ENCODE peak calls at places on chromosomes 12 and 14, in seven cellular contexts. One of them, this sample, is unnamed.

GRCh38 chr12:52006726-52007157 is at the start of gene TAMALIN:
- DNase-seq in H9: peak; percentile 64
- DNase-seq in neural progenitor cell: peak; percentile 69
- DNase-seq in IMR-90: peak; percentile 53
- DNase-seq in endothelial cell of umbilical vein: peak; percentile 84
- DNase-seq in GM23248: peak; percentile 59
- DNase-seq in Karpas-422: no peak
- DNase-seq in this sample: no peak

GRCh38 chr12:65659681-65660080 is 164.6 kb upstream of the HMGA2 start:
- DNase-seq in H9: no peak
- DNase-seq in neural progenitor cell: no peak
- DNase-seq in IMR-90: no peak
- DNase-seq in endothelial cell of umbilical vein: peak; percentile 83
- DNase-seq in GM23248: no peak
- DNase-seq in Karpas-422: no peak
- DNase-seq in this sample: no peak

GRCh38 chr12:22684526-22685118 is 59.7 kb downstream of the ETNK1 start:
- DNase-seq in H9: no peak
- DNase-seq in neural progenitor cell: peak; percentile 45
- DNase-seq in IMR-90: peak; percentile 59
- DNase-seq in endothelial cell of umbilical vein: peak; percentile 71
- DNase-seq in GM23248: peak; percentile 67
- DNase-seq in Karpas-422: peak; percentile 80
- DNase-seq in this sample: no peak

GRCh38 chr14:68318788-68319187 is 474.1 kb downstream of the ZFP36L1 start:
- DNase-seq in H9: no peak
- DNase-seq in neural progenitor cell: no peak
- DNase-seq in IMR-90: no peak
- DNase-seq in endothelial cell of umbilical vein: no peak
- DNase-seq in GM23248: no peak
- DNase-seq in Karpas-422: no peak
- DNase-seq in this sample: no peak

GRCh38 chr12:126189856-126190255 is 1124.6 kb downstream of the AACS start:
- DNase-seq in H9: no peak
- DNase-seq in neural progenitor cell: no peak
- DNase-seq in IMR-90: no peak
- DNase-seq in endothelial cell of umbilical vein: no peak
- DNase-seq in GM23248: no peak
- DNase-seq in Karpas-422: no peak
- DNase-seq in this sample: no peak

GRCh38 chr12:72271741-72272661 is at the start of gene TRHDE:
- DNase-seq in H9: peak; percentile 78
- DNase-seq in neural progenitor cell: peak; percentile 83
- DNase-seq in IMR-90: peak; percentile 60
- DNase-seq in endothelial cell of umbilical vein: peak; percentile 7
- DNase-seq in GM23248: peak; percentile 58
- DNase-seq in Karpas-422: no peak
- DNase-seq in this sample: peak; percentile 92

GRCh38 chr12:26936559-26937442 is 980 bp downstream of the INTS13 start:
- DNase-seq in H9: no peak
- DNase-seq in neural progenitor cell: no peak
- DNase-seq in IMR-90: no peak
- DNase-seq in endothelial cell of umbilical vein: peak; percentile 34
- DNase-seq in GM23248: peak; percentile 43
- DNase-seq in Karpas-422: peak; percentile 49
- DNase-seq in this sample: no peak

GRCh38 chr12:130952106-130952505 is 1.6 kb upstream of the ADGRD1 start:
- DNase-seq in H9: no peak
- DNase-seq in neural progenitor cell: no peak
- DNase-seq in IMR-90: no peak
- DNase-seq in endothelial cell of umbilical vein: no peak
- DNase-seq in GM23248: no peak
- DNase-seq in Karpas-422: no peak
- DNase-seq in this sample: no peak

GRCh38 chr14:50834802-50835276 is 3.9 kb upstream of the NIN start:
- DNase-seq in H9: no peak
- DNase-seq in neural progenitor cell: no peak
- DNase-seq in IMR-90: no peak
- DNase-seq in endothelial cell of umbilical vein: no peak
- DNase-seq in GM23248: no peak
- DNase-seq in Karpas-422: no peak
- DNase-seq in this sample: no peak

GRCh38 chr14:50775357-50775756 is 55.6 kb downstream of the NIN start:
- DNase-seq in H9: no peak
- DNase-seq in neural progenitor cell: no peak
- DNase-seq in IMR-90: peak; percentile 93
- DNase-seq in endothelial cell of umbilical vein: peak; percentile 53
- DNase-seq in GM23248: peak; percentile 93
- DNase-seq in Karpas-422: no peak
- DNase-seq in this sample: no peak

GRCh38 chr12:34403706-34404376 is 381.5 kb downstream of the ALG10 start:
- DNase-seq in H9: peak; percentile 14
- DNase-seq in neural progenitor cell: no peak
- DNase-seq in IMR-90: no peak
- DNase-seq in endothelial cell of umbilical vein: no peak
- DNase-seq in GM23248: no peak
- DNase-seq in Karpas-422: no peak
- DNase-seq in this sample: no peak

GRCh38 chr12:119990382-119990874 is 1.4 kb downstream of the BICDL1 start:
- DNase-seq in H9: no peak
- DNase-seq in neural progenitor cell: peak; percentile 28
- DNase-seq in IMR-90: no peak
- DNase-seq in endothelial cell of umbilical vein: no peak
- DNase-seq in GM23248: no peak
- DNase-seq in Karpas-422: peak; percentile 86
- DNase-seq in this sample: no peak
- H3K9ac ChIP-seq in H9: no peak overlapping the region
- H3K9ac ChIP-seq in neural progenitor cell: no peak overlapping the region
- H3K9ac ChIP-seq in IMR-90: no peak overlapping the region
- H3K9ac ChIP-seq in endothelial cell of umbilical vein: no peak overlapping the region
- H3K9ac ChIP-seq in GM23248: no peak overlapping the region
- H3K9ac ChIP-seq in Karpas-422: peak overlapping the region; percentile 84
- H3K9ac ChIP-seq in this sample: no peak overlapping the region

DNA sequence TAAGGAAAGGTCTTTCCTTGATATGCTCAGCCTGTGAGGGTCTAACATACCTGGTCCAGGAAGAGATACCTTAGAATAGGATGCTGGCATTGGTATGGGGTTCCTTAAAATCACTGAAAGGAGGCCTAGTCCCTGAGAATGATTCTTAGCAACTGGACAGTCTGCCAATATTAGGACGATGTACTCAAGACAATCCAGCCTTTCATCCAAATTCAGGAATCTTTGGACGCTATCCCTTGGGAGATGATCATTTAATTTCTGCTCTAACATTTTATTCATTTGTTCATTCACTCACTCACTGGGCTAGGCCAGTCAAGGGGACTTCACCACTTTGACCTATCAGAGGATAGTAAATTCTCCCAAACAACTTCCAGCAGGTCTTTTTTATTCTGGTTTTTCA is 117.8 kb upstream of the PRICKLE1 start:
- DNase-seq in H9: no peak
- DNase-seq in neural progenitor cell: no peak
- DNase-seq in IMR-90: no peak
- DNase-seq in endothelial cell of umbilical vein: no peak
- DNase-seq in GM23248: no peak
- DNase-seq in Karpas-422: no peak
- DNase-seq in this sample: no peak
- H3K27ac ChIP-seq in H9: no peak overlapping the region
- H3K27ac ChIP-seq in neural progenitor cell: no peak overlapping the region
- H3K27ac ChIP-seq in IMR-90: no peak overlapping the region
- H3K27ac ChIP-seq in endothelial cell of umbilical vein: no peak overlapping the region
- H3K27ac ChIP-seq in GM23248: no peak overlapping the region
- H3K27ac ChIP-seq in Karpas-422: no peak overlapping the region
- H3K27ac ChIP-seq in this sample: no peak overlapping the region

GRCh38 chr14:104641753-104642539 is 37.4 kb upstream of the TMEM179 start:
- DNase-seq in H9: no peak
- DNase-seq in neural progenitor cell: no peak
- DNase-seq in IMR-90: no peak
- DNase-seq in endothelial cell of umbilical vein: no peak
- DNase-seq in GM23248: no peak
- DNase-seq in Karpas-422: no peak
- DNase-seq in this sample: peak; percentile 41

GRCh38 chr14:104644236-104644635 is 39.7 kb upstream of the TMEM179 start:
- DNase-seq in H9: no peak
- DNase-seq in neural progenitor cell: no peak
- DNase-seq in IMR-90: no peak
- DNase-seq in endothelial cell of umbilical vein: no peak
- DNase-seq in GM23248: no peak
- DNase-seq in Karpas-422: no peak
- DNase-seq in this sample: no peak

GRCh38 chr14:104640681-104641080 is 36.1 kb upstream of the TMEM179 start:
- DNase-seq in H9: no peak
- DNase-seq in neural progenitor cell: no peak
- DNase-seq in IMR-90: no peak
- DNase-seq in endothelial cell of umbilical vein: no peak
- DNase-seq in GM23248: no peak
- DNase-seq in Karpas-422: no peak
- DNase-seq in this sample: no peak

GRCh38 chr14:104643306-104643705 is 38.7 kb upstream of the TMEM179 start:
- DNase-seq in H9: no peak
- DNase-seq in neural progenitor cell: no peak
- DNase-seq in IMR-90: no peak
- DNase-seq in endothelial cell of umbilical vein: no peak
- DNase-seq in GM23248: no peak
- DNase-seq in Karpas-422: no peak
- DNase-seq in this sample: peak; percentile 37

DNA sequence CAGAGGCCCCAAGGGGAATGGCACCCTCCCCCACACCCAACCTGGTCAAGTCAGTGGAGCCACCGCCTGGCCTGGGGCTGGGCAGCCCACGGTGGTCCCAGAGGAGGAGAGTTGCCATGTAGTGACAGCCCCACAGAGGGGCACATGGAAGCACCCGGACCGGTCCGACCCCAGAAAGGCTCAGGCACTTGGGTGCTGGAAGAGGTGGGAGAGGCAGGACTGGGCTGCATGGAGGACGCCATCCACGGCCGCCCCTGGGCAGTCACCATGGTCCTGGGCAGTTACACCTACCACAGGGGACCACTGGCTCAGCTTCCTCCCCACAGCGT is 37.9 kb upstream of the TMEM179 start:
- DNase-seq in H9: no peak
- DNase-seq in neural progenitor cell: no peak
- DNase-seq in IMR-90: no peak
- DNase-seq in endothelial cell of umbilical vein: no peak
- DNase-seq in GM23248: no peak
- DNase-seq in Karpas-422: no peak
- DNase-seq in this sample: peak; percentile 40
- H3K9ac ChIP-seq in H9: no peak overlapping the region
- H3K9ac ChIP-seq in neural progenitor cell: no peak overlapping the region
- H3K9ac ChIP-seq in IMR-90: no peak overlapping the region
- H3K9ac ChIP-seq in endothelial cell of umbilical vein: no peak overlapping the region
- H3K9ac ChIP-seq in GM23248: no peak overlapping the region
- H3K9ac ChIP-seq in Karpas-422: no peak overlapping the region
- H3K9ac ChIP-seq in this sample: no peak overlapping the region

GRCh38 chr14:100988411-100988900 is 84.9 kb upstream of the RTL1 start:
- DNase-seq in H9: no peak
- DNase-seq in neural progenitor cell: no peak
- DNase-seq in IMR-90: peak; percentile 45
- DNase-seq in endothelial cell of umbilical vein: peak; percentile 22
- DNase-seq in GM23248: peak; percentile 45
- DNase-seq in Karpas-422: no peak
- DNase-seq in this sample: no peak
- H3K27ac ChIP-seq in H9: no peak overlapping the region
- H3K27ac ChIP-seq in neural progenitor cell: no peak overlapping the region
- H3K27ac ChIP-seq in IMR-90: no peak overlapping the region
- H3K27ac ChIP-seq in endothelial cell of umbilical vein: peak overlapping the region; percentile 22
- H3K27ac ChIP-seq in GM23248: peak overlapping the region; percentile 16
- H3K27ac ChIP-seq in Karpas-422: no peak overlapping the region
- H3K27ac ChIP-seq in this sample: no peak overlapping the region

GRCh38 chr12:68746572-68747180 is 700 bp downstream of the SLC35E3 start:
- DNase-seq in H9: peak; percentile 55
- DNase-seq in neural progenitor cell: peak; percentile 52
- DNase-seq in IMR-90: peak; percentile 68
- DNase-seq in endothelial cell of umbilical vein: peak; percentile 73
- DNase-seq in GM23248: peak; percentile 91
- DNase-seq in Karpas-422: peak; percentile 67
- DNase-seq in this sample: peak; percentile 85
- H3K9ac ChIP-seq in H9: peak overlapping the region; percentile 86
- H3K9ac ChIP-seq in neural progenitor cell: peak overlapping the region; percentile 25
- H3K9ac ChIP-seq in IMR-90: peak overlapping the region; percentile 81
- H3K9ac ChIP-seq in endothelial cell of umbilical vein: peak overlapping the region; percentile 19
- H3K9ac ChIP-seq in GM23248: peak overlapping the region; percentile 80
- H3K9ac ChIP-seq in Karpas-422: peak overlapping the region; percentile 88
- H3K9ac ChIP-seq in this sample: peak overlapping the region; percentile 61

DNA sequence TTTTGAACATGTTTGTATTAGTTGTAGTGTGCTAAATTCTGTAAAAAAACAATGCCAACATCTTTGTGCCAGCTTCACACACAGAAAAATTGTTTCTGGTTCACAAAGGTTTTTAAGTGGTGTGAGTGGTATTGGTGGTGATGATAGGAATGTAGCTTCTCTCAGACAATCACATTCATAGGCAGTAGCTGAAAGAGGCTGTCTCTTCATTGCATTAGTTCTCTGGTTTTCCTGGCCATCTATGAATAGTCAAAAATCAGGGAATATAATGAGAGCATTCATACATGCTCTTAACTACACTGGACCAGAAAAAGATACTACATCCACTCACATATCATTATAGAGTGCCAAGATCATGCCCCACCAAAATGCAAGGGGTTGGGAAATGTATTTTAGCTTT is 433.5 kb downstream of the FLRT2 start:
- DNase-seq in H9: no peak
- DNase-seq in neural progenitor cell: no peak
- DNase-seq in IMR-90: no peak
- DNase-seq in endothelial cell of umbilical vein: no peak
- DNase-seq in GM23248: no peak
- DNase-seq in Karpas-422: no peak
- DNase-seq in this sample: no peak
- H3K27ac ChIP-seq in H9: no peak overlapping the region
- H3K27ac ChIP-seq in neural progenitor cell: no peak overlapping the region
- H3K27ac ChIP-seq in IMR-90: no peak overlapping the region
- H3K27ac ChIP-seq in endothelial cell of umbilical vein: no peak overlapping the region
- H3K27ac ChIP-seq in GM23248: no peak overlapping the region
- H3K27ac ChIP-seq in Karpas-422: no peak overlapping the region
- H3K27ac ChIP-seq in this sample: no peak overlapping the region

GRCh38 chr12:69475237-69475984 is 5.2 kb downstream of the FRS2 start:
- DNase-seq in H9: no peak
- DNase-seq in neural progenitor cell: peak; percentile 88
- DNase-seq in IMR-90: peak; percentile 62
- DNase-seq in endothelial cell of umbilical vein: peak; percentile 80
- DNase-seq in GM23248: peak; percentile 58
- DNase-seq in Karpas-422: no peak
- DNase-seq in this sample: no peak
- H3K9ac ChIP-seq in H9: no peak overlapping the region
- H3K9ac ChIP-seq in neural progenitor cell: no peak overlapping the region
- H3K9ac ChIP-seq in IMR-90: no peak overlapping the region
- H3K9ac ChIP-seq in endothelial cell of umbilical vein: no peak overlapping the region
- H3K9ac ChIP-seq in GM23248: peak overlapping the region; percentile 43
- H3K9ac ChIP-seq in Karpas-422: no peak overlapping the region
- H3K9ac ChIP-seq in this sample: no peak overlapping the region